ENCODE peak calls at places on chromosome 11, in seven cellular contexts. I, B, A, T, Q, D and U are unnamed samples.

GRCh38 chr11:569273-569885 is 6.9 kb upstream of the PHRF1 start:
- DNase-seq in I (no peak), B (no peak), A (no peak), T (no peak), Q (no peak), D (no peak), U (no peak)

GRCh38 chr11:67640021-67640757 is 626 bp upstream of the TBX10 start:
- DNase-seq in I (peak; percentile 84), B (peak; percentile 74), A (no peak), T (no peak), Q (peak; percentile 72), D (peak; percentile 64), U (peak; percentile 32)

GRCh38 chr11:115527534-115528125 is 23.4 kb upstream of the CADM1 start:
- DNase-seq in I (peak; percentile 40), B (no peak), A (no peak), T (peak; percentile 72), Q (no peak), D (no peak), U (peak; percentile 91)

GRCh38 chr11:111526501-111526900 is 11.9 kb downstream of the HOATZ start:
- DNase-seq in I (no peak), B (no peak), A (no peak), T (no peak), Q (no peak), D (no peak), U (no peak)

GRCh38 chr11:65170058-65170534 is at the start of gene SPDYC:
- DNase-seq in I (peak; percentile 87), B (peak; percentile 96), A (no peak), T (no peak), Q (no peak), D (no peak), U (no peak)

GRCh38 chr11:21838422-21838821 is 354.5 kb upstream of the ANO5 start:
- DNase-seq in I (no peak), B (no peak), A (no peak), T (no peak), Q (no peak), D (no peak), U (no peak)

GRCh38 chr11:127640822-127641485 is 640.4 kb upstream of the KIRREL3 start:
- DNase-seq in I (no peak), B (no peak), A (no peak), T (no peak), Q (no peak), D (no peak), U (peak; percentile 50)

GRCh38 chr11:123521930-123522329 is 91.9 kb downstream of the GRAMD1B start:
- DNase-seq in I (no peak), B (no peak), A (no peak), T (no peak), Q (no peak), D (no peak), U (no peak)

GRCh38 chr11:72758690-72759389 is 6.6 kb upstream of the ARAP1 start:
- DNase-seq in I (no peak), B (peak; percentile 27), A (no peak), T (peak; percentile 17), Q (no peak), D (no peak), U (peak; percentile 26)

GRCh38 chr11:73528877-73529530 is 68.9 kb downstream of the FAM168A start:
- DNase-seq in I (no peak), B (no peak), A (no peak), T (no peak), Q (no peak), D (no peak), U (no peak)

GRCh38 chr11:63923319-63923718 is 6.4 kb upstream of the RCOR2 start:
- DNase-seq in I (no peak), B (no peak), A (no peak), T (no peak), Q (no peak), D (no peak), U (no peak)

GRCh38 chr11:71396548-71397123 is 51.6 kb downstream of the DHCR7 start:
- DNase-seq in I (no peak), B (no peak), A (no peak), T (peak; percentile 81), Q (no peak), D (no peak), U (peak; percentile 54)